ENCODE peak calls at places on chromosomes 13 and 19, in four cellular contexts. One of them, this sample, is unnamed.

GRCh38 chr13:113184568-113185440 is 23.7 kb downstream of the PCID2 start:
- DNase-seq in colonic mucosa: no peak
- DNase-seq in WTC11: no peak
- DNase-seq in right lobe of liver: no peak
- DNase-seq in this sample: no peak

GRCh38 chr19:19064811-19065745 is 1.3 kb downstream of the SLC25A42 start:
- DNase-seq in WTC11: peak; percentile 35
- DNase-seq in colonic mucosa: peak; percentile 47
- DNase-seq in right lobe of liver: no peak
- DNase-seq in this sample: peak; percentile 30

GRCh38 chr13:24491853-24492252 is 20.7 kb downstream of the PARP4 start:
- DNase-seq in WTC11: no peak
- DNase-seq in right lobe of liver: no peak
- DNase-seq in colonic mucosa: no peak
- DNase-seq in this sample: no peak

GRCh38 chr13:30376426-30377311 is 45.6 kb upstream of the UBE2L5 start:
- DNase-seq in right lobe of liver: no peak
- DNase-seq in WTC11: no peak
- DNase-seq in colonic mucosa: peak; percentile 69
- DNase-seq in this sample: no peak

GRCh38 chr13:99980201-99981114 is 1.1 kb upstream of the ZIC2 start:
- DNase-seq in colonic mucosa: peak; percentile 79
- DNase-seq in right lobe of liver: peak; percentile 81
- DNase-seq in WTC11: peak; percentile 87
- DNase-seq in this sample: peak; percentile 83

GRCh38 chr13:25732146-25732865 is 319.5 kb downstream of the SHISA2 start:
- DNase-seq in right lobe of liver: no peak
- DNase-seq in WTC11: no peak
- DNase-seq in colonic mucosa: no peak
- DNase-seq in this sample: no peak

GRCh38 chr13:80430561-80430960 is 89.6 kb upstream of the SPRY2 start:
- DNase-seq in colonic mucosa: no peak
- DNase-seq in WTC11: no peak
- DNase-seq in right lobe of liver: no peak
- DNase-seq in this sample: no peak

GRCh38 chr13:32153056-32153455 is 121.5 kb downstream of the FRY start:
- DNase-seq in WTC11: no peak
- DNase-seq in colonic mucosa: no peak
- DNase-seq in right lobe of liver: no peak
- DNase-seq in this sample: no peak

GRCh38 chr13:98252931-98253470 is 75.9 kb upstream of the RNF113B start:
- DNase-seq in right lobe of liver: no peak
- DNase-seq in WTC11: no peak
- DNase-seq in colonic mucosa: no peak
- DNase-seq in this sample: no peak

GRCh38 chr19:39865953-39866352 is 19.8 kb upstream of the FBL start:
- DNase-seq in WTC11: no peak
- DNase-seq in colonic mucosa: no peak
- DNase-seq in right lobe of liver: no peak
- DNase-seq in this sample: no peak

GRCh38 chr13:75800545-75800944 is 164.4 kb downstream of the LMO7 start:
- DNase-seq in WTC11: no peak
- DNase-seq in colonic mucosa: no peak
- DNase-seq in right lobe of liver: no peak
- DNase-seq in this sample: no peak

GRCh38 chr13:26539738-26540292 is 17.7 kb upstream of the WASF3 start:
- DNase-seq in WTC11: no peak
- DNase-seq in colonic mucosa: peak; percentile 75
- DNase-seq in right lobe of liver: no peak
- DNase-seq in this sample: no peak

GRCh38 chr19:37594982-37595382 is 306 bp downstream of the ZNF540 start:
- DNase-seq in colonic mucosa: peak; percentile 68
- DNase-seq in right lobe of liver: peak; percentile 64
- DNase-seq in WTC11: peak; percentile 50
- DNase-seq in this sample: peak; percentile 36

GRCh38 chr13:98791611-98792010 is 39.1 kb upstream of the SLC15A1 start:
- DNase-seq in WTC11: no peak
- DNase-seq in colonic mucosa: no peak
- DNase-seq in right lobe of liver: no peak
- DNase-seq in this sample: no peak

GRCh38 chr13:33927315-33927714 is 109.4 kb downstream of the RFC3 start:
- DNase-seq in right lobe of liver: no peak
- DNase-seq in colonic mucosa: no peak
- DNase-seq in WTC11: no peak
- DNase-seq in this sample: no peak

GRCh38 chr13:41941174-41941573 is 19.7 kb downstream of the VWA8 start:
- DNase-seq in right lobe of liver: no peak
- DNase-seq in WTC11: no peak
- DNase-seq in colonic mucosa: no peak
- DNase-seq in this sample: no peak

GRCh38 chr13:66341978-66342377 is 888.2 kb downstream of the PCDH9 start:
- DNase-seq in colonic mucosa: no peak
- DNase-seq in WTC11: no peak
- DNase-seq in right lobe of liver: no peak
- DNase-seq in this sample: no peak

GRCh38 chr19:35318679-35319448 is 10.1 kb upstream of the CD22 start:
- DNase-seq in WTC11: no peak
- DNase-seq in colonic mucosa: peak; percentile 32
- DNase-seq in right lobe of liver: peak; percentile 67
- DNase-seq in this sample: no peak

DNA sequence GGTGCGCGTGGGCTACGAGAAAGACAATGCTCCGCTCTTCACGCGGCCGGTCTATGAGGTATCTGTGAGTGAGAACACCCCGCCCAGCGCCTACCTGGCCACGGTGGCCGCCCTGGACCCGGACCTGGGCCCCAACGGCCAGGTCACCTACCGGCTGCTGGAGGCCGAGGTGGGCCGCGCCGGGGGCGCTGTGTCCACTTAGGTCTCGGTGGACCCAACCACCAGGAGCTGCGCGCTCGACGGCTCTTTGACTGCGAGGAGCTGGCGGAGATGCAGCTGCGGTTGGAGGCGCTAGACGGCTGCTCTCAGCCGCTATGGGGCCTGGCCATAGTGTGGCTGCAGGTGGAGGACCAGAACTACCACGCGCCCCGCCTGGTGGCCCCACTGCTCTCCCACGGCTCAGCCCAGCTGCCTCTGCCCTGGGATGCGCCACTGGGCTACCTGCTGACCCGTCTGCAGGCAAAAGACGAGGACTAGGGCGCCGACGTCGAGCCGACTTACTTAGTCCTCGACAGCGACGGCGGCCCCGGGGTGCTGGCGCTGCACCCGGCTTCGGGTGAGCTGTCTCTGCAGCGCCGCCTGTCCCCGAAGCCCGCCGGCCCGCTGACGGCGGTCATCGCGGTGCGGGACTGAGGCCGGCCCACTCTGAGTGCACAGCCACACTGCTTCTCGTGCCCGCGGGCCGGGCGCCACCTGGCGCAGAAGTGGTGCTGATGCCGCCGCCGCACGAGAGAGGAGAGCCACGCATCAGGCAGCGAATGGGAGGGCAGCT is 173.0 kb downstream of the OLFM4 start:
- DNase-seq in right lobe of liver: peak; percentile 42
- DNase-seq in WTC11: peak; percentile 65
- DNase-seq in colonic mucosa: peak; percentile 19
- DNase-seq in this sample: peak; percentile 45
- TF ChIP-seq CTCF in right lobe of liver: no peak
- TF ChIP-seq CTCF in WTC11: peak; percentile 25
- TF ChIP-seq CTCF in colonic mucosa: no peak
- TF ChIP-seq CTCF in this sample: no peak

DNA sequence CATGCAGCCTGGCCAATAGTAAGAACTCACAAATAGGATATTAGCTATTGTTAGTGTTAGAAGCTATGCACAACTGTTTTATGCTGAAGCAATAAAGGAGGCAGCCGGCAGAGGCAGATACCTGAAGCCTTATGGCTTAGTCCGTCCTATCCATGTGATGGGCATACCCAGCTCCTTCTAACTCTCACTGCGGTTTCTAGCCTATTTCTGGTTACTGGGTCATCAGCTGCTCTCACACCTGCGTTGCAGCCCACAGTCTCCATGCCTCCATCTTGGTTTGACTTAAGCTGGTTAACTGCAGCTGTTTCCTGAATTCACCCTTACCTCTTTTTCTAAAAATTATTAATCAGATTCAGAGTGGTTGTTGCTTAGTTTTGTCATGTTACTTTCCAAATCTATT is 40.5 kb upstream of the CNMD start:
- DNase-seq in right lobe of liver: no peak
- DNase-seq in colonic mucosa: no peak
- DNase-seq in WTC11: no peak
- DNase-seq in this sample: no peak
- TF ChIP-seq CTCF in right lobe of liver: no peak
- TF ChIP-seq CTCF in colonic mucosa: no peak
- TF ChIP-seq CTCF in WTC11: no peak
- TF ChIP-seq CTCF in this sample: no peak

DNA sequence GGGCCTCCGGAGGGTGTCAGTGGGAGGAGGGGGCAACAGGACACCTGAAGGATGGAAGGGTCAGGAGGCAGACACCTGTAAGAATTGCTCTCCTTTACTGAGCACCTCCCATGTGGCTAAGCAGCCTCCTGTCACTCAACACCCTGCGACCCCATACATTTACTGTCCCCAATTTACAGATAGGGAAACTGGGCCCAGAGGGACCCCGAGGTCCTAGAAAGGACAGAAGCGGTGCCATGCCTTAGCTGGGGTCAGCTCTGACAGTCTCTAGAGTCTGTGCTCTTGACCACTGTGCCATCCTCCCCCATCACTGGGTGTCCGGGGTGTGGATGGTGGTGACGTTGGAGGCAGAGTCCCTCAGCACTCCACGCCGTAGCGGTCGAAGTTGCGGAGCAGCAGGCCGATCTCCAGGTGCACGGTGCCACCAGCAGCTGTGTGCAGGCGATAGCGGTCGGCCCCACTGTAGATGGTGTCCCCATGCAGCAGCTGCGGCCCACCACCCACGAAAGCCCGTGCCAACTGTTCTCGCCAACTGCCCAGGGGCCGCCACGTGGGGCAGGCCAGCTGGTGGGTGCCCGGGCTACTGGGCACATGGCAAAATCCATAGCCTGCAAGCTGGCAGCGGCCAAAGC is 737 bp upstream of the TGFB1 start:
- DNase-seq in right lobe of liver: no peak
- DNase-seq in colonic mucosa: peak; percentile 28
- DNase-seq in WTC11: no peak
- DNase-seq in this sample: no peak
- TF ChIP-seq CTCF in right lobe of liver: no peak
- TF ChIP-seq CTCF in colonic mucosa: no peak
- TF ChIP-seq CTCF in WTC11: no peak
- TF ChIP-seq CTCF in this sample: no peak

DNA sequence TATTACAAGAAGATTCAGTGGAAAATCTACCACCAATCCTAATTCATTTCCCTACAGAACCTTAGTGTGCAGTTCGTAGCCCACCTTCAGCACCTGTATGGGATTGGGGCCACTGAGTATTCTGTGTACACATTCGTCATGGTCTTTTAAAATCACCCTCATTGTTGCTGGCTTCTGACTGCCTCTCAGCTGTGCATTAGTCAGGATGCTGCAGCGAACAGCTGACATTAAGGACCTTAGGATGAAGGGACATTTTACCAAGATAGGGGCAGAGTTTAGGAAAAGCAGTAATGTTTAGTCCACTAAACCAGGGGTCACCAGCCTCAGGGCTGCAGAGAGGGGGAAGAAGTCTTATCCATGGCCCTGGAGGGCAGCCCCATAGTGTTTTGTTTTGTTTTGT is 176.5 kb downstream of the COL4A1 start:
- DNase-seq in WTC11: no peak
- DNase-seq in right lobe of liver: no peak
- DNase-seq in colonic mucosa: no peak
- DNase-seq in this sample: no peak
- TF ChIP-seq CTCF in WTC11: no peak
- TF ChIP-seq CTCF in right lobe of liver: no peak
- TF ChIP-seq CTCF in colonic mucosa: no peak
- TF ChIP-seq CTCF in this sample: no peak

GRCh38 chr19:10964903-10965302 is 4.1 kb downstream of the SMARCA4 start:
- DNase-seq in WTC11: no peak
- DNase-seq in colonic mucosa: no peak
- DNase-seq in right lobe of liver: no peak
- DNase-seq in this sample: no peak
- TF ChIP-seq CTCF in WTC11: no peak
- TF ChIP-seq CTCF in colonic mucosa: no peak
- TF ChIP-seq CTCF in right lobe of liver: no peak
- TF ChIP-seq CTCF in this sample: no peak

GRCh38 chr19:5271145-5271544 is 69.5 kb downstream of the PTPRS start:
- DNase-seq in colonic mucosa: no peak
- DNase-seq in WTC11: no peak
- DNase-seq in right lobe of liver: no peak
- DNase-seq in this sample: no peak
- TF ChIP-seq CTCF in colonic mucosa: no peak
- TF ChIP-seq CTCF in WTC11: peak; percentile 3
- TF ChIP-seq CTCF in right lobe of liver: no peak
- TF ChIP-seq CTCF in this sample: peak; percentile 23

This sample was measured in nephron progenitor cell.